ENCODE peak calls at places on chromosomes 7 and 10, in nine cellular contexts. K is hippocampal formation; C is stimulated activated CD8-positive, alpha-beta memory T cell treated with anti-CD3 and anti-CD28 coated beads, Interleukin-2, amount 100 ng/mL, for 48 hours; W is heart right ventricle; H is iPS DF 6.9; I is ecto neural progenitor cell; O is NCI-H2081 treated with DMSO at 0.1 percent for 48 hours; E is RCC 7860; S is WERI-Rb-1. F is an unnamed sample.

GRCh38 chr7:72335561-72336381 is 76.4 kb downstream of the CALN1 start:
- DNase-seq in E (no peak), I (no peak), W (no peak), K (no peak), O (no peak), S (no peak), C (no peak), H (no peak), F (no peak)

GRCh38 chr10:34723746-34724145 is 91.3 kb downstream of the PARD3 start:
- DNase-seq in O (no peak), S (peak), W (no peak), H (no peak), C (no peak), K (peak), E (peak), I (no peak), F (peak)

GRCh38 chr7:43647772-43648643 is 65.1 kb downstream of the STK17A start:
- DNase-seq in H (no peak), I (no peak), S (no peak), O (peak), E (peak), K (peak), C (no peak), W (peak), F (peak)

GRCh38 chr10:100359030-100359432 is 12.0 kb downstream of the SCD start:
- DNase-seq in C (no peak), E (no peak), W (no peak), K (no peak), O (no peak), H (no peak), S (no peak), I (no peak), F (no peak)

GRCh38 chr10:14971867-14972448 is 12.8 kb downstream of the MEIG1 start:
- DNase-seq in I (no peak), H (no peak), S (peak), E (no peak), C (peak), K (no peak), W (no peak), O (no peak), F (no peak)

GRCh38 chr7:141452911-141453310 is 98.3 kb upstream of the AGK start:
- DNase-seq in O (no peak), K (no peak), C (peak), H (no peak), S (no peak), E (no peak), W (no peak), I (no peak), F (no peak)

GRCh38 chr10:42367532-42368230 is 270.7 kb downstream of the ZNF33B start:
- DNase-seq in E (peak), S (peak), H (peak), I (no peak), W (peak), C (peak), K (peak), O (peak), F (peak)

GRCh38 chr7:137006293-137006692 is 137.8 kb downstream of the CHRM2 start:
- DNase-seq in O (no peak), H (no peak), E (no peak), C (no peak), K (no peak), W (no peak), I (no peak), S (no peak), F (no peak)

GRCh38 chr10:33566426-33566825 is 232.0 kb upstream of the NRP1 start:
- DNase-seq in H (no peak), E (no peak), I (no peak), O (no peak), S (no peak), W (no peak), C (no peak), K (no peak), F (no peak)

GRCh38 chr10:47269294-47269693 is 30.7 kb upstream of the GDF10 start:
- DNase-seq in W (no peak), S (peak), O (no peak), C (no peak), I (no peak), K (no peak), E (no peak), H (no peak), F (no peak)

GRCh38 chr10:103833731-103834365 is 21.5 kb downstream of the SH3PXD2A start:
- DNase-seq in W (peak), O (no peak), S (no peak), I (no peak), C (no peak), K (peak), H (peak), E (no peak), F (peak)